ENCODE peak calls at places on chromosomes 7 and 10, in five cellular contexts. L is GM12864, Q is Panc1, I is epithelial cell of proximal tubule, W is cardiac fibroblast. B is an unnamed sample.

GRCh38 chr10:73647211-73647874 is 6.1 kb upstream of the MYOZ1 start:
- DNase-seq in L (no peak), Q (no peak), I (no peak), W (peak; percentile 29), B (peak; percentile 42)

GRCh38 chr10:7666253-7667023 is at the start of gene ITIH5:
- DNase-seq in L (no peak), Q (no peak), I (no peak), W (no peak), B (no peak)

GRCh38 chr10:101425535-101425934 is 71.6 kb downstream of the BTRC start:
- DNase-seq in L (no peak), Q (no peak), I (no peak), W (no peak), B (no peak)

GRCh38 chr7:130349911-130350782 is 5.5 kb downstream of the CPA5 start:
- DNase-seq in L (no peak), Q (no peak), I (no peak), W (peak; percentile 22), B (peak; percentile 82)

GRCh38 chr10:26858707-26859034 is 2.1 kb downstream of the ABI1 start:
- DNase-seq in L (no peak), Q (no peak), I (no peak), W (peak; percentile 53), B (peak; percentile 30)

GRCh38 chr10:132311338-132311939 is 3.7 kb upstream of the STK32C start:
- DNase-seq in L (no peak), Q (no peak), I (no peak), W (no peak), B (no peak)

GRCh38 chr7:82235710-82236109 is 207.9 kb downstream of the CACNA2D1 start:
- DNase-seq in L (no peak), Q (no peak), I (peak; percentile 26), W (peak; percentile 64), B (peak; percentile 34)

GRCh38 chr7:104045183-104045582 is 55.7 kb upstream of the RELN start:
- DNase-seq in L (no peak), Q (no peak), I (no peak), W (peak; percentile 4), B (peak; percentile 4)

GRCh38 chr10:100824886-100825285 is 79.5 kb downstream of the PAX2 start:
- DNase-seq in L (no peak), Q (no peak), I (no peak), W (no peak), B (no peak)

GRCh38 chr7:139109188-139109982 is at the start of gene ZC3HAV1:
- DNase-seq in L (peak; percentile 87), Q (peak; percentile 77), I (peak; percentile 46), W (peak; percentile 91), B (peak; percentile 92)
- TF ChIP-seq CTCF in L (no peak), Q (no peak), I (peak; percentile 6), W (no peak), B (no peak)

DNA sequence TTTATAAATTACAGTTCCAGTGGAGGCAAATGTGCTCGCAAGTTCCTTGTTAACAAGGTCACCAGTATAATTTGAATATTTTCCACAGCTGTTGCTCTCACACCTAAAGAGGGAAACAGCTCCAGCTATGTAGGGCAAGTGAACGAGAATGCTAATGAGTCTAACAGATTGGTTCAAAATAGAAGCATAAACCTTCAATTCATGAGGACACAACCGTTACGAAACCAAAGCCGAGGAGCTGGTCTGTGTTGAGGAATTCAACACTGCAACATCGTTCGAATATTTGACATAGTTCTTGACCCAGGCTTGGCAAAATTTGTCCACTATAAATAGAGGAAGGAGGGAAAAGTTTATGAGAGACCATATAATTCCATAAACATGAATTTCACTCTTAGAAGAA is 161.3 kb downstream of the KLF6 start:
- DNase-seq in L (peak; percentile 65), Q (no peak), I (peak; percentile 58), W (peak; percentile 93), B (peak; percentile 93)
- H3K4me3 ChIP-seq in L (no peak overlapping the region), Q (peak overlapping the region; percentile 25), I (no peak overlapping the region), W (peak overlapping the region; percentile 0), B (no peak overlapping the region)

GRCh38 chr10:123584419-123584775 is 81.8 kb upstream of the GPR26 start:
- DNase-seq in L (no peak), Q (no peak), I (no peak), W (no peak), B (no peak)

GRCh38 chr10:123581656-123582055 is 84.5 kb upstream of the GPR26 start:
- DNase-seq in L (no peak), Q (no peak), I (no peak), W (no peak), B (no peak)

GRCh38 chr10:123585477-123586445 is 80.4 kb upstream of the GPR26 start:
- DNase-seq in L (no peak), Q (no peak), I (no peak), W (no peak), B (no peak)

GRCh38 chr10:123582084-123582989 is 83.8 kb upstream of the GPR26 start:
- DNase-seq in L (no peak), Q (peak; percentile 48), I (peak; percentile 13), W (peak; percentile 72), B (peak; percentile 83)

GRCh38 chr10:123583639-123584418 is 82.3 kb upstream of the GPR26 start:
- DNase-seq in L (no peak), Q (no peak), I (peak; percentile 13), W (peak; percentile 64), B (peak; percentile 76)
- TF ChIP-seq CTCF in L (peak; percentile 84), Q (peak; percentile 94), I (peak; percentile 88), W (peak; percentile 73), B (peak; percentile 82)

GRCh38 chr7:101814081-101814995 is 3.1 kb upstream of the CUX1 start:
- DNase-seq in L (no peak), Q (peak; percentile 50), I (no peak), W (peak; percentile 57), B (peak; percentile 49)
- H3K4me3 ChIP-seq in L (peak overlapping the region; percentile 70), Q (peak overlapping the region; percentile 85), I (peak overlapping the region; percentile 77), W (peak overlapping the region; percentile 75), B (peak overlapping the region; percentile 72)

GRCh38 chr10:90939125-90939524 is 18.2 kb upstream of the ANKRD1 start:
- DNase-seq in L (no peak), Q (no peak), I (no peak), W (no peak), B (no peak)
- TF ChIP-seq CTCF in L (no peak), Q (no peak), I (no peak), W (no peak), B (no peak)

GRCh38 chr10:55631071-55631654 is 729.9 kb downstream of the ZWINT start:
- DNase-seq in L (no peak), Q (no peak), I (no peak), W (peak; percentile 18), B (peak; percentile 17)
- H3K4me3 ChIP-seq in L (no peak overlapping the region), Q (peak overlapping the region; percentile 65), I (peak overlapping the region; percentile 63), W (peak overlapping the region; percentile 30), B (peak overlapping the region; percentile 39)

GRCh38 chr10:32980558-32981468 is 22.8 kb upstream of the ITGB1 start:
- DNase-seq in L (no peak), Q (peak; percentile 95), I (peak; percentile 88), W (peak; percentile 100), B (peak; percentile 98)
- TF ChIP-seq CTCF in L (peak; percentile 5), Q (no peak), I (peak; percentile 4), W (no peak), B (peak; percentile 7)

GRCh38 chr10:14648042-14648765 is 126.5 kb downstream of the FAM107B start:
- DNase-seq in L (peak; percentile 99), Q (no peak), I (no peak), W (peak; percentile 51), B (peak; percentile 84)
- H3K4me3 ChIP-seq in L (peak overlapping the region; percentile 31), Q (no peak overlapping the region), I (no peak overlapping the region), W (no peak overlapping the region), B (no peak overlapping the region)

DNA sequence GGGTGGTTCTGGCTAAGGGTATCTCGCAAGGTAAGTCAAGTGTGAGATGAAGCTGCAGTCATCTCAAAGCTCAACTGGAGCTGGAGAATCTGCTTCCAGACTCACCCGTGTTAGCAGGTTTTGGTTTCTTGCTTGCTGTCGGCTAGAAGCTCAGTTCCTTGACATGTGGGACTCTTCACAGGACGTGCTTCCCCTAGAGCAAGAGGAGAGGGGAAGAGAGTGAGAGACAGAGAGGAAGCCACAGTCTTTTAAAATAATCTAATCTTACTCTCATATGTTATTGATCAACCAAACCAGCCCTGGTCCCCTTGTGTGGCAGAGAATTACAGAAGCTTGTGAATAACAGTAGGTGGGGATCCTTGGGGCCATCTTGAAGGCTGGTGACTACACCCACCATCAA is 199.5 kb downstream of the REEP3 start:
- DNase-seq in L (peak; percentile 15), Q (no peak), I (no peak), W (no peak), B (no peak)
- TF ChIP-seq CTCF in L (no peak), Q (no peak), I (no peak), W (no peak), B (no peak)